ENCODE peak calls at places on chromosomes 12 and 14, in four cellular contexts. One of them, this sample, is unnamed.

GRCh38 chr14:65211341-65211987 is 109.1 kb upstream of the MAX start:
- DNase-seq in small intestine: no peak
- DNase-seq in AG08396: peak
- DNase-seq in NCI-H2029: no peak
- DNase-seq in this sample: peak

GRCh38 chr12:28966049-28966778 is 182.9 kb upstream of the FAR2 start:
- DNase-seq in small intestine: peak
- DNase-seq in NCI-H2029: peak
- DNase-seq in AG08396: no peak
- DNase-seq in this sample: no peak

GRCh38 chr12:123389560-123390351 is 5.8 kb downstream of the KMT5A start:
- DNase-seq in AG08396: peak
- DNase-seq in NCI-H2029: no peak
- DNase-seq in small intestine: peak
- DNase-seq in this sample: peak

GRCh38 chr14:89540830-89541470 is 123.9 kb upstream of the FOXN3 start:
- DNase-seq in AG08396: peak
- DNase-seq in small intestine: no peak
- DNase-seq in NCI-H2029: no peak
- DNase-seq in this sample: no peak

GRCh38 chr14:106665814-106666213 is 1139.4 kb downstream of the TMEM121 start:
- DNase-seq in NCI-H2029: no peak
- DNase-seq in small intestine: no peak
- DNase-seq in AG08396: no peak
- DNase-seq in this sample: no peak

GRCh38 chr12:107501681-107502080 is 183.9 kb upstream of the PWP1 start:
- DNase-seq in AG08396: no peak
- DNase-seq in small intestine: no peak
- DNase-seq in NCI-H2029: no peak
- DNase-seq in this sample: no peak

GRCh38 chr12:58310368-58310767 is 369.0 kb downstream of the ATP23 start:
- DNase-seq in NCI-H2029: no peak
- DNase-seq in small intestine: no peak
- DNase-seq in AG08396: no peak
- DNase-seq in this sample: peak

GRCh38 chr14:65495196-65495595 is 82.7 kb downstream of the FUT8 start:
- DNase-seq in small intestine: no peak
- DNase-seq in AG08396: no peak
- DNase-seq in NCI-H2029: no peak
- DNase-seq in this sample: no peak

GRCh38 chr12:102347761-102348160 is 132.6 kb downstream of the IGF1 start:
- DNase-seq in small intestine: no peak
- DNase-seq in NCI-H2029: no peak
- DNase-seq in AG08396: no peak
- DNase-seq in this sample: no peak

GRCh38 chr14:78164226-78164853 is 5.8 kb upstream of the NRXN3 start:
- DNase-seq in small intestine: peak
- DNase-seq in AG08396: no peak
- DNase-seq in NCI-H2029: peak
- DNase-seq in this sample: peak

GRCh38 chr14:54686219-54686870 is 119.4 kb downstream of the SAMD4A start:
- DNase-seq in NCI-H2029: no peak
- DNase-seq in small intestine: no peak
- DNase-seq in AG08396: peak
- DNase-seq in this sample: no peak

GRCh38 chr12:107515446-107515958 is 170.1 kb upstream of the PWP1 start:
- DNase-seq in AG08396: peak
- DNase-seq in NCI-H2029: peak
- DNase-seq in small intestine: no peak
- DNase-seq in this sample: peak

GRCh38 chr12:12507121-12507520 is 55.5 kb downstream of the DUSP16 start:
- DNase-seq in AG08396: no peak
- DNase-seq in small intestine: no peak
- DNase-seq in NCI-H2029: no peak
- DNase-seq in this sample: no peak

GRCh38 chr12:57888407-57889157 is 42.1 kb upstream of the CTDSP2 start:
- DNase-seq in small intestine: peak
- DNase-seq in AG08396: no peak
- DNase-seq in NCI-H2029: peak
- DNase-seq in this sample: peak

GRCh38 chr14:77083082-77083481 is 15.0 kb upstream of the CIPC start:
- DNase-seq in small intestine: no peak
- DNase-seq in AG08396: no peak
- DNase-seq in NCI-H2029: no peak
- DNase-seq in this sample: no peak

GRCh38 chr12:24919346-24920001 is 29.4 kb downstream of the BCAT1 start:
- DNase-seq in AG08396: no peak
- DNase-seq in small intestine: no peak
- DNase-seq in NCI-H2029: no peak
- DNase-seq in this sample: no peak

GRCh38 chr14:35224615-35225014 is 67.6 kb upstream of the PSMA6 start:
- DNase-seq in NCI-H2029: no peak
- DNase-seq in AG08396: no peak
- DNase-seq in small intestine: no peak
- DNase-seq in this sample: no peak

GRCh38 chr12:89345830-89346740 is 6.2 kb downstream of the DUSP6 start:
- DNase-seq in small intestine: peak
- DNase-seq in AG08396: no peak
- DNase-seq in NCI-H2029: peak
- DNase-seq in this sample: no peak

GRCh38 chr14:100346306-100347091 is 23.4 kb downstream of the SLC25A47 start:
- DNase-seq in AG08396: no peak
- DNase-seq in small intestine: no peak
- DNase-seq in NCI-H2029: no peak
- DNase-seq in this sample: no peak

GRCh38 chr14:76395161-76395560 is 19.2 kb downstream of the ESRRB start:
- DNase-seq in small intestine: no peak
- DNase-seq in NCI-H2029: no peak
- DNase-seq in AG08396: no peak
- DNase-seq in this sample: no peak

GRCh38 chr14:77950371-77950770 is 150.5 kb downstream of the ADCK1 start:
- DNase-seq in AG08396: no peak
- DNase-seq in small intestine: no peak
- DNase-seq in NCI-H2029: no peak
- DNase-seq in this sample: no peak

GRCh38 chr12:122202017-122202416 is 1.5 kb upstream of the B3GNT4 start:
- DNase-seq in small intestine: no peak
- DNase-seq in NCI-H2029: no peak
- DNase-seq in AG08396: no peak
- DNase-seq in this sample: no peak

GRCh38 chr12:43306066-43306465 is 245.9 kb downstream of the ADAMTS20 start:
- DNase-seq in small intestine: no peak
- DNase-seq in AG08396: peak
- DNase-seq in NCI-H2029: no peak
- DNase-seq in this sample: peak

GRCh38 chr14:93430889-93431670 is at the start of gene UNC79:
- DNase-seq in NCI-H2029: peak
- DNase-seq in small intestine: no peak
- DNase-seq in AG08396: peak
- DNase-seq in this sample: peak

GRCh38 chr14:90970167-90970600 is 90.3 kb downstream of the RPS6KA5 start:
- DNase-seq in small intestine: peak
- DNase-seq in NCI-H2029: no peak
- DNase-seq in AG08396: no peak
- DNase-seq in this sample: no peak

GRCh38 chr12:3107071-3107583 is 29.9 kb downstream of the TSPAN9 start:
- DNase-seq in NCI-H2029: no peak
- DNase-seq in small intestine: no peak
- DNase-seq in AG08396: no peak
- DNase-seq in this sample: no peak

GRCh38 chr14:75634848-75635247 is 25.8 kb downstream of the ERG28 start:
- DNase-seq in NCI-H2029: no peak
- DNase-seq in AG08396: no peak
- DNase-seq in small intestine: no peak
- DNase-seq in this sample: no peak

GRCh38 chr12:52546126-52546525 is 6.8 kb downstream of the KRT71 start:
- DNase-seq in small intestine: no peak
- DNase-seq in AG08396: no peak
- DNase-seq in NCI-H2029: no peak
- DNase-seq in this sample: no peak

GRCh38 chr14:91138511-91139359 is 24.9 kb downstream of the DGLUCY start:
- DNase-seq in AG08396: no peak
- DNase-seq in small intestine: peak
- DNase-seq in NCI-H2029: no peak
- DNase-seq in this sample: no peak

GRCh38 chr14:31770271-31770670 is 209.1 kb downstream of the NUBPL start:
- DNase-seq in AG08396: no peak
- DNase-seq in small intestine: peak
- DNase-seq in NCI-H2029: no peak
- DNase-seq in this sample: no peak

GRCh38 chr14:76163668-76164363 is 12.1 kb downstream of the GPATCH2L start:
- DNase-seq in small intestine: no peak
- DNase-seq in AG08396: no peak
- DNase-seq in NCI-H2029: no peak
- DNase-seq in this sample: no peak

GRCh38 chr12:122182887-122183587 is at the start of gene LRRC43:
- DNase-seq in AG08396: peak
- DNase-seq in small intestine: peak
- DNase-seq in NCI-H2029: peak
- DNase-seq in this sample: peak

GRCh38 chr14:65228436-65228835 is 126.1 kb upstream of the MAX start:
- DNase-seq in small intestine: no peak
- DNase-seq in AG08396: no peak
- DNase-seq in NCI-H2029: no peak
- DNase-seq in this sample: no peak

GRCh38 chr12:13248956-13249355 is 52.4 kb downstream of the EMP1 start:
- DNase-seq in small intestine: no peak
- DNase-seq in NCI-H2029: no peak
- DNase-seq in AG08396: no peak
- DNase-seq in this sample: no peak

GRCh38 chr12:14473707-14474287 is 93.9 kb downstream of the PLBD1 start:
- DNase-seq in AG08396: no peak
- DNase-seq in small intestine: peak
- DNase-seq in NCI-H2029: peak
- DNase-seq in this sample: peak